ENCODE peak calls at places on chromosome 4, in nine cellular contexts. E, C, R, O, A, D, G, K and Y are unnamed samples.
A peak's percentile ranks its signal among the peaks of the same experiment; 100 is the strongest.

GRCh38 chr4:7144374-7145290 is 47.7 kb upstream of the SORCS2 start:
- DNase-seq in R (no peak), K (no peak), A (no peak), G (no peak), E (no peak), C (no peak), O (no peak), D (no peak), Y (no peak)

GRCh38 chr4:151743128-151743854 is 17.5 kb downstream of the GATB start:
- DNase-seq in O (no peak), K (no peak), A (no peak), C (no peak), E (no peak), G (no peak), R (no peak), D (no peak), Y (no peak)

GRCh38 chr4:79049840-79050520 is 110.7 kb upstream of the PAQR3 start:
- DNase-seq in K (no peak), A (no peak), C (no peak), R (no peak), D (peak; percentile 17), E (no peak), G (peak; percentile 53), O (no peak), Y (no peak)

GRCh38 chr4:107640157-107640556 is 79.9 kb downstream of the PAPSS1 start:
- DNase-seq in C (no peak), D (no peak), A (no peak), R (no peak), G (no peak), K (no peak), E (no peak), O (no peak), Y (no peak)

GRCh38 chr4:158656439-158656838 is 15.2 kb downstream of the C4orf46 start:
- DNase-seq in K (no peak), R (no peak), E (no peak), O (no peak), C (no peak), G (no peak), D (no peak), A (no peak), Y (no peak)

GRCh38 chr4:150609131-150609530 is 27.2 kb downstream of the MAB21L2 start:
- DNase-seq in R (no peak), D (no peak), G (no peak), E (no peak), K (no peak), O (no peak), A (no peak), C (no peak), Y (no peak)

GRCh38 chr4:126701756-126702155 is 931.0 kb upstream of the INTU start:
- DNase-seq in O (no peak), G (no peak), E (peak; percentile 74), C (no peak), K (peak; percentile 56), A (no peak), D (peak; percentile 67), R (no peak), Y (no peak)

GRCh38 chr4:168076989-168077725 is 15.2 kb upstream of the ANXA10 start:
- DNase-seq in O (peak; percentile 19), E (no peak), C (peak; percentile 47), D (peak; percentile 63), R (peak; percentile 47), K (no peak), A (peak; percentile 43), G (no peak), Y (peak; percentile 63)

GRCh38 chr4:55173580-55173979 is 48.2 kb upstream of the KDR start:
- DNase-seq in O (no peak), R (no peak), E (no peak), K (no peak), C (no peak), A (no peak), G (no peak), D (peak; percentile 47), Y (no peak)

GRCh38 chr4:19748470-19748869 is 503.2 kb upstream of the SLIT2 start:
- DNase-seq in A (no peak), E (no peak), R (no peak), O (no peak), D (peak; percentile 60), C (no peak), G (no peak), K (no peak), Y (no peak)

GRCh38 chr4:1404573-1405248 is 1.5 kb downstream of the NKX1-1 start:
- DNase-seq in K (no peak), R (no peak), G (peak; percentile 39), C (no peak), A (no peak), E (peak; percentile 60), D (no peak), O (no peak), Y (no peak)

GRCh38 chr4:152488246-152488645 is 47.6 kb downstream of the FBXW7 start:
- DNase-seq in C (no peak), O (no peak), E (no peak), A (no peak), D (no peak), R (no peak), G (no peak), K (no peak), Y (no peak)

GRCh38 chr4:158461336-158461735 is 60.3 kb upstream of the RXFP1 start:
- DNase-seq in A (no peak), K (no peak), R (no peak), C (no peak), E (no peak), O (no peak), D (no peak), G (no peak), Y (no peak)

GRCh38 chr4:82463221-82463620 is 32.8 kb downstream of the ENOPH1 start:
- DNase-seq in R (no peak), O (no peak), E (no peak), G (no peak), K (no peak), D (no peak), C (no peak), A (no peak), Y (no peak)

GRCh38 chr4:6641164-6641970 is 882 bp downstream of the MRFAP1 start:
- DNase-seq in C (peak; percentile 24), E (peak; percentile 79), D (peak; percentile 69), G (peak; percentile 77), R (no peak), A (no peak), K (no peak), O (peak; percentile 54), Y (no peak)

GRCh38 chr4:151355155-151355554 is 29.8 kb upstream of the SH3D19 start:
- DNase-seq in E (no peak), A (no peak), K (no peak), G (no peak), D (no peak), R (no peak), O (no peak), C (no peak), Y (no peak)

GRCh38 chr4:48683784-48684666 is 96.1 kb downstream of the FRYL start:
- DNase-seq in E (no peak), A (no peak), R (no peak), D (no peak), K (no peak), G (no peak), C (no peak), O (peak; percentile 20), Y (no peak)

GRCh38 chr4:75432683-75433082 is 81.5 kb downstream of the RCHY1 start:
- DNase-seq in C (peak; percentile 21), E (no peak), A (peak; percentile 1), R (no peak), K (no peak), D (peak; percentile 15), G (no peak), O (peak; percentile 8), Y (no peak)

GRCh38 chr4:1760521-1761001 is 32.5 kb upstream of the FGFR3 start:
- DNase-seq in G (no peak), D (no peak), A (no peak), C (no peak), E (no peak), O (no peak), K (no peak), R (no peak), Y (no peak)

GRCh38 chr4:186634591-186635128 is 79.3 kb upstream of the MTNR1A start:
- DNase-seq in K (no peak), D (no peak), O (no peak), A (no peak), G (no peak), E (no peak), C (no peak), R (no peak), Y (no peak)

GRCh38 chr4:124873361-124874171 is 161.0 kb upstream of the ANKRD50 start:
- DNase-seq in G (no peak), D (no peak), R (no peak), O (no peak), K (no peak), A (no peak), C (no peak), E (no peak), Y (no peak)

GRCh38 chr4:74006009-74006476 is 7.6 kb upstream of the CXCL5 start:
- DNase-seq in D (peak; percentile 54), C (no peak), A (no peak), E (no peak), O (no peak), R (no peak), G (no peak), K (no peak), Y (no peak)

GRCh38 chr4:125132281-125132680 is 182.5 kb upstream of the FAT4 start:
- DNase-seq in E (no peak), O (no peak), K (no peak), D (peak; percentile 17), A (no peak), G (no peak), R (no peak), C (no peak), Y (no peak)

GRCh38 chr4:180164799-180165198 is 2078.4 kb upstream of the TENM3 start:
- DNase-seq in O (no peak), D (no peak), R (no peak), C (no peak), E (no peak), K (no peak), G (no peak), A (no peak), Y (no peak)

GRCh38 chr4:26420438-26420837 is 69.8 kb downstream of the CCKAR start:
- DNase-seq in K (no peak), D (no peak), A (no peak), O (no peak), G (no peak), R (no peak), E (no peak), C (no peak), Y (no peak)

GRCh38 chr4:83704786-83705185 is 168.9 kb downstream of the GPAT3 start:
- DNase-seq in G (no peak), K (no peak), O (no peak), R (no peak), E (no peak), D (no peak), A (no peak), C (no peak), Y (no peak)

GRCh38 chr4:45438047-45438446 is 685.8 kb downstream of the GABRG1 start:
- DNase-seq in K (no peak), E (no peak), D (no peak), R (no peak), O (no peak), C (no peak), G (no peak), A (no peak), Y (no peak)

GRCh38 chr4:27934881-27935280 is 1074.2 kb downstream of the STIM2 start:
- DNase-seq in G (no peak), E (no peak), K (no peak), R (no peak), C (no peak), D (no peak), O (no peak), A (no peak), Y (no peak)

GRCh38 chr4:139568206-139568969 is 12.4 kb upstream of the SETD7 start:
- DNase-seq in C (no peak), O (no peak), D (no peak), A (no peak), E (no peak), R (no peak), G (no peak), K (no peak), Y (no peak)

GRCh38 chr4:11471613-11472012 is 42.9 kb upstream of the HS3ST1 start:
- DNase-seq in A (no peak), O (peak; percentile 10), K (no peak), G (no peak), D (no peak), E (no peak), C (peak; percentile 63), R (no peak), Y (peak; percentile 36)

GRCh38 chr4:102022343-102022742 is 231.8 kb downstream of the BANK1 start:
- DNase-seq in K (no peak), E (no peak), O (no peak), R (no peak), A (no peak), D (no peak), G (no peak), C (no peak), Y (peak; percentile 31)